ENCODE peak calls at places on chromosomes 7 and 10, in five cellular contexts. D, F, A, N and P are unnamed samples.

GRCh38 chr10:112689327-112689726 is 242.3 kb downstream of the VTI1A start:
- DNase-seq in A (no peak), N (peak), D (no peak), F (no peak), P (peak)

GRCh38 chr7:51025668-51026067 is 243.0 kb upstream of the GRB10 start:
- DNase-seq in D (no peak), N (no peak), F (no peak), A (no peak), P (no peak)

GRCh38 chr7:144834516-144835165 is 1.2 kb downstream of the TPK1 start:
- DNase-seq in D (no peak), N (no peak), F (no peak), A (no peak), P (peak)

GRCh38 chr7:55794527-55794926 is 68.0 kb downstream of the SEPTIN14 start:
- DNase-seq in F (no peak), N (no peak), D (no peak), A (no peak), P (no peak)

GRCh38 chr7:148699772-148700629 is 1.3 kb downstream of the CUL1 start:
- DNase-seq in N (peak), A (no peak), D (no peak), F (no peak), P (no peak)

GRCh38 chr7:47713595-47713994 is 131.7 kb upstream of the TNS3 start:
- DNase-seq in A (no peak), D (no peak), F (no peak), N (no peak), P (no peak)

GRCh38 chr7:106381252-106381651 is 96.5 kb upstream of the NAMPT start:
- DNase-seq in F (no peak), A (no peak), D (no peak), N (no peak), P (no peak)

GRCh38 chr10:16521311-16522016 is at the start of gene C1QL3:
- DNase-seq in D (no peak), A (no peak), F (no peak), N (peak), P (peak)

GRCh38 chr10:99395750-99396445 is 34.5 kb downstream of the GOT1 start:
- DNase-seq in A (peak), D (no peak), F (no peak), N (no peak), P (no peak)

GRCh38 chr10:688621-689426 is 644 bp downstream of the DIP2C start:
- DNase-seq in D (no peak), F (peak), N (peak), A (no peak), P (peak)

GRCh38 chr10:71331736-71332135 is 12.7 kb downstream of the SLC29A3 start:
- DNase-seq in N (no peak), D (no peak), F (no peak), A (no peak), P (no peak)